ENCODE peak calls at places on chromosomes 6 and 20, in four cellular contexts. Z is stimulated activated CD8-positive, alpha-beta memory T cell treated with anti-CD3 and anti-CD28 coated beads, Interleukin-15, amount 100 ng/mL, for 1 hour; E is T-cell; J is T-helper 2 cell. D is an unnamed sample.

GRCh38 chr6:96990462-96990861 is 65.9 kb downstream of the KLHL32 start:
- DNase-seq in E (no peak), Z (no peak), J (no peak), D (no peak)

GRCh38 chr6:39684790-39685485 is 40.3 kb downstream of the KIF6 start:
- DNase-seq in J (no peak), E (no peak), Z (no peak), D (no peak)

GRCh38 chr6:41209547-41209951 is 8.6 kb upstream of the TREML2 start:
- DNase-seq in J (no peak), Z (no peak), E (no peak), D (no peak)

GRCh38 chr6:4778086-4778485 is 1.9 kb downstream of the CDYL start:
- DNase-seq in E (no peak), Z (no peak), J (no peak), D (no peak)

GRCh38 chr20:11248691-11249178 is 574.9 kb upstream of the JAG1 start:
- DNase-seq in J (no peak), E (no peak), Z (no peak), D (peak)

GRCh38 chr6:4707011-4707410 is 69.2 kb upstream of the CDYL start:
- DNase-seq in J (no peak), Z (no peak), E (no peak), D (no peak)

GRCh38 chr20:31573555-31574295 is 31.4 kb upstream of the ID1 start:
- DNase-seq in E (no peak), J (no peak), Z (no peak), D (no peak)

GRCh38 chr20:25025091-25025861 is 32.7 kb downstream of the ACSS1 start:
- DNase-seq in E (no peak), J (no peak), Z (no peak), D (no peak)

GRCh38 chr6:11921017-11921438 is 91.1 kb upstream of the HIVEP1 start:
- DNase-seq in J (no peak), E (no peak), Z (no peak), D (no peak)